ENCODE peak calls at places on chromosome 4, in ten cellular contexts. H, X, S, O, A, F, C, T, Q and B are unnamed samples.

GRCh38 chr4:16384496-16384895 is 158.2 kb upstream of the TAPT1 start:
- DNase-seq in C (no peak), A (no peak), F (no peak), Q (no peak), X (no peak), S (no peak), O (no peak), H (no peak), T (no peak), B (no peak)

GRCh38 chr4:140711910-140712309 is 44.3 kb downstream of the TBC1D9 start:
- DNase-seq in C (no peak), S (no peak), F (no peak), Q (no peak), A (no peak), T (no peak), O (no peak), X (no peak), H (no peak), B (no peak)

GRCh38 chr4:56048621-56049427 is 100.1 kb downstream of the CEP135 start:
- DNase-seq in Q (peak), F (peak), O (no peak), X (peak), A (peak), T (peak), H (peak), S (peak), C (peak), B (peak)

GRCh38 chr4:175377203-175377602 is 434.9 kb downstream of the GPM6A start:
- DNase-seq in O (no peak), Q (no peak), C (no peak), X (no peak), A (no peak), T (no peak), S (no peak), H (no peak), F (no peak), B (no peak)

GRCh38 chr4:107314156-107314555 is 278.0 kb upstream of the DKK2 start:
- DNase-seq in S (no peak), H (no peak), Q (no peak), C (no peak), A (no peak), X (no peak), F (no peak), O (no peak), T (peak), B (no peak)

GRCh38 chr4:53234669-53235068 is 131.2 kb downstream of the SCFD2 start:
- DNase-seq in C (no peak), H (no peak), A (no peak), F (no peak), Q (no peak), X (no peak), O (no peak), T (no peak), S (no peak), B (no peak)

GRCh38 chr4:42401171-42401570 is 3.9 kb downstream of the SHISA3 start:
- DNase-seq in Q (no peak), C (no peak), H (no peak), O (no peak), S (no peak), F (no peak), T (peak), A (no peak), X (no peak), B (no peak)

GRCh38 chr4:74033721-74034120 is 4.8 kb downstream of the CXCL3 start:
- DNase-seq in F (peak), X (no peak), Q (no peak), O (no peak), C (no peak), A (no peak), S (no peak), T (peak), H (no peak), B (no peak)

GRCh38 chr4:74473155-74473811 is 28.3 kb downstream of the AREG start:
- DNase-seq in H (no peak), A (no peak), Q (no peak), F (peak), C (no peak), T (peak), X (no peak), O (no peak), S (no peak), B (no peak)

GRCh38 chr4:16140520-16141249 is 56.9 kb upstream of the PROM1 start:
- DNase-seq in O (no peak), F (peak), S (no peak), A (no peak), X (peak), H (no peak), C (no peak), Q (peak), T (peak), B (peak)

GRCh38 chr4:146340798-146341197 is 126.5 kb downstream of the REELD1 start:
- DNase-seq in T (peak), C (no peak), F (peak), S (no peak), Q (no peak), O (no peak), X (no peak), A (no peak), H (peak), B (peak)

GRCh38 chr4:8647094-8647570 is 54.6 kb downstream of the CPZ start:
- DNase-seq in F (no peak), Q (no peak), A (no peak), H (no peak), T (no peak), S (no peak), O (no peak), C (peak), X (no peak), B (no peak)

GRCh38 chr4:181301735-181302380 is 941.3 kb upstream of the TENM3 start:
- DNase-seq in A (peak), X (no peak), H (peak), C (peak), F (peak), T (peak), O (no peak), S (peak), Q (peak), B (no peak)

GRCh38 chr4:24640433-24640832 is 56.1 kb upstream of the DHX15 start:
- DNase-seq in H (no peak), Q (no peak), X (no peak), S (no peak), C (no peak), T (no peak), F (no peak), O (no peak), A (no peak), B (no peak)